ENCODE peak calls at places on chromosomes 3 and 15, in ten cellular contexts. One of them, this sample, is unnamed.
A peak's percentile ranks its signal among the peaks of the same experiment; 100 is the strongest.

GRCh38 chr15:78065284-78065872 is 12.1 kb downstream of the TBC1D2B start:
- DNase-seq in left ventricle myocardium inferior: peak; percentile 55
- DNase-seq in skeletal muscle cell: peak; percentile 98
- DNase-seq in T-helper 2 cell: no peak
- DNase-seq in stimulated activated CD4-positive, alpha-beta T cell treated with anti-CD3 and anti-CD28 coated beads, TNF-alpha, amount 100 ng/mL, for 1 hour: no peak
- DNase-seq in OCI-LY7: no peak
- DNase-seq in IMR-90: peak; percentile 99
- DNase-seq in NCI-H1436: no peak
- DNase-seq in GM03348: peak; percentile 92
- DNase-seq in upper lobe of right lung: peak; percentile 78
- DNase-seq in this sample: no peak

GRCh38 chr3:149626671-149627070 is 31.2 kb downstream of the WWTR1 start:
- DNase-seq in left ventricle myocardium inferior: no peak
- DNase-seq in skeletal muscle cell: no peak
- DNase-seq in T-helper 2 cell: no peak
- DNase-seq in stimulated activated CD4-positive, alpha-beta T cell treated with anti-CD3 and anti-CD28 coated beads, TNF-alpha, amount 100 ng/mL, for 1 hour: no peak
- DNase-seq in OCI-LY7: no peak
- DNase-seq in IMR-90: no peak
- DNase-seq in NCI-H1436: no peak
- DNase-seq in GM03348: no peak
- DNase-seq in upper lobe of right lung: peak; percentile 69
- DNase-seq in this sample: no peak

GRCh38 chr3:28575100-28575747 is 226.6 kb upstream of the AZI2 start:
- DNase-seq in left ventricle myocardium inferior: peak; percentile 18
- DNase-seq in skeletal muscle cell: no peak
- DNase-seq in T-helper 2 cell: no peak
- DNase-seq in stimulated activated CD4-positive, alpha-beta T cell treated with anti-CD3 and anti-CD28 coated beads, TNF-alpha, amount 100 ng/mL, for 1 hour: no peak
- DNase-seq in OCI-LY7: no peak
- DNase-seq in IMR-90: no peak
- DNase-seq in NCI-H1436: no peak
- DNase-seq in GM03348: peak; percentile 20
- DNase-seq in upper lobe of right lung: peak; percentile 65
- DNase-seq in this sample: no peak

GRCh38 chr3:197202694-197203093 is 95.7 kb downstream of the DLG1 start:
- DNase-seq in left ventricle myocardium inferior: no peak
- DNase-seq in skeletal muscle cell: no peak
- DNase-seq in T-helper 2 cell: no peak
- DNase-seq in stimulated activated CD4-positive, alpha-beta T cell treated with anti-CD3 and anti-CD28 coated beads, TNF-alpha, amount 100 ng/mL, for 1 hour: no peak
- DNase-seq in OCI-LY7: no peak
- DNase-seq in IMR-90: no peak
- DNase-seq in NCI-H1436: no peak
- DNase-seq in GM03348: no peak
- DNase-seq in upper lobe of right lung: no peak
- DNase-seq in this sample: no peak

GRCh38 chr15:80709542-80709941 is 14.4 kb downstream of the ABHD17C start:
- DNase-seq in left ventricle myocardium inferior: no peak
- DNase-seq in skeletal muscle cell: no peak
- DNase-seq in T-helper 2 cell: no peak
- DNase-seq in stimulated activated CD4-positive, alpha-beta T cell treated with anti-CD3 and anti-CD28 coated beads, TNF-alpha, amount 100 ng/mL, for 1 hour: no peak
- DNase-seq in OCI-LY7: no peak
- DNase-seq in IMR-90: no peak
- DNase-seq in NCI-H1436: no peak
- DNase-seq in GM03348: no peak
- DNase-seq in upper lobe of right lung: peak; percentile 83
- DNase-seq in this sample: no peak

GRCh38 chr3:41933154-41933676 is 28.7 kb downstream of the ULK4 start:
- DNase-seq in left ventricle myocardium inferior: no peak
- DNase-seq in skeletal muscle cell: peak; percentile 51
- DNase-seq in T-helper 2 cell: no peak
- DNase-seq in stimulated activated CD4-positive, alpha-beta T cell treated with anti-CD3 and anti-CD28 coated beads, TNF-alpha, amount 100 ng/mL, for 1 hour: no peak
- DNase-seq in OCI-LY7: no peak
- DNase-seq in IMR-90: peak; percentile 78
- DNase-seq in NCI-H1436: no peak
- DNase-seq in GM03348: peak; percentile 66
- DNase-seq in upper lobe of right lung: no peak
- DNase-seq in this sample: no peak

GRCh38 chr3:14431928-14432834 is 29.8 kb downstream of the SLC6A6 start:
- DNase-seq in left ventricle myocardium inferior: peak; percentile 86
- DNase-seq in skeletal muscle cell: no peak
- DNase-seq in T-helper 2 cell: peak; percentile 90
- DNase-seq in stimulated activated CD4-positive, alpha-beta T cell treated with anti-CD3 and anti-CD28 coated beads, TNF-alpha, amount 100 ng/mL, for 1 hour: peak; percentile 81
- DNase-seq in OCI-LY7: peak; percentile 91
- DNase-seq in IMR-90: peak; percentile 85
- DNase-seq in NCI-H1436: no peak
- DNase-seq in GM03348: peak; percentile 91
- DNase-seq in upper lobe of right lung: peak; percentile 96
- DNase-seq in this sample: no peak

GRCh38 chr15:70794596-70795310 is 31.4 kb upstream of the UACA start:
- DNase-seq in left ventricle myocardium inferior: no peak
- DNase-seq in skeletal muscle cell: peak; percentile 83
- DNase-seq in T-helper 2 cell: no peak
- DNase-seq in stimulated activated CD4-positive, alpha-beta T cell treated with anti-CD3 and anti-CD28 coated beads, TNF-alpha, amount 100 ng/mL, for 1 hour: no peak
- DNase-seq in OCI-LY7: no peak
- DNase-seq in IMR-90: peak; percentile 66
- DNase-seq in NCI-H1436: no peak
- DNase-seq in GM03348: peak; percentile 44
- DNase-seq in upper lobe of right lung: no peak
- DNase-seq in this sample: no peak

This sample was measured in NCI-H2227 treated with DMSO at 0.1 percent for 48 hours.